ENCODE peak calls at places on chromosomes 7 and 10, in four cellular contexts. W is sigmoid colon, V is heart right ventricle, U is left ventricle myocardium inferior. G is an unnamed sample.

GRCh38 chr10:114751856-114752255 is 69.7 kb upstream of the FHIP2A start:
- DNase-seq in W (no peak), V (no peak), U (no peak), G (peak)

GRCh38 chr10:117736655-117737054 is 194.1 kb downstream of the EMX2 start:
- DNase-seq in W (no peak), V (no peak), U (no peak), G (no peak)

GRCh38 chr7:27745064-27745583 is 5.2 kb downstream of the TAX1BP1 start:
- DNase-seq in W (no peak), V (no peak), U (no peak), G (peak)

GRCh38 chr7:14403587-14403986 is 414.1 kb upstream of the ETV1 start:
- DNase-seq in W (no peak), V (no peak), U (no peak), G (peak)

GRCh38 chr10:77455538-77455937 is 182.1 kb downstream of the KCNMA1 start:
- DNase-seq in W (no peak), V (no peak), U (no peak), G (peak)

GRCh38 chr7:129522088-129522970 is 20.0 kb downstream of the SMKR1 start:
- DNase-seq in W (no peak), V (no peak), U (no peak), G (no peak)

GRCh38 chr7:25665346-25665745 is 437.1 kb upstream of the NPVF start:
- DNase-seq in W (peak), V (no peak), U (no peak), G (no peak)

GRCh38 chr10:20007426-20007825 is 191.2 kb downstream of the PLXDC2 start:
- DNase-seq in W (no peak), V (no peak), U (no peak), G (peak)

GRCh38 chr10:75779276-75779675 is 347.9 kb downstream of the LRMDA start:
- DNase-seq in W (no peak), V (peak), U (no peak), G (no peak)

GRCh38 chr7:134045716-134046115 is 81.4 kb upstream of the LRGUK start:
- DNase-seq in W (no peak), V (no peak), U (no peak), G (no peak)

GRCh38 chr7:2604608-2605174 is 27.1 kb upstream of the TTYH3 start:
- DNase-seq in W (no peak), V (no peak), U (peak), G (no peak)

GRCh38 chr7:142120474-142121000 is 9.0 kb downstream of the MGAM2 start:
- DNase-seq in W (no peak), V (no peak), U (no peak), G (no peak)

GRCh38 chr10:118543714-118544400 is 51.6 kb downstream of the PRLHR start:
- DNase-seq in W (no peak), V (no peak), U (peak), G (peak)

GRCh38 chr7:112176241-112176640 is 30.0 kb downstream of the DOCK4 start:
- DNase-seq in W (no peak), V (no peak), U (no peak), G (no peak)

GRCh38 chr7:3215624-3216585 is 85.1 kb upstream of the SDK1 start:
- DNase-seq in W (no peak), V (no peak), U (no peak), G (no peak)

GRCh38 chr10:58554316-58554715 is 41.6 kb downstream of the BICC1 start:
- DNase-seq in W (no peak), V (no peak), U (no peak), G (no peak)

GRCh38 chr7:117138474-117138873 is 184.4 kb downstream of the WNT2 start:
- DNase-seq in W (no peak), V (no peak), U (no peak), G (no peak)

GRCh38 chr7:56091591-56091990 is 1.2 kb downstream of the PHKG1 start:
- DNase-seq in W (peak), V (peak), U (peak), G (peak)

GRCh38 chr10:61051356-61051755 is 107.4 kb upstream of the RHOBTB1 start:
- DNase-seq in W (no peak), V (no peak), U (no peak), G (no peak)

GRCh38 chr7:152615052-152615741 is 60.7 kb downstream of the XRCC2 start:
- DNase-seq in W (no peak), V (no peak), U (no peak), G (no peak)

GRCh38 chr7:64494912-64495461 is 67.9 kb downstream of the ZNF680 start:
- DNase-seq in W (no peak), V (no peak), U (no peak), G (no peak)

GRCh38 chr10:75407716-75408511 is 6.3 kb upstream of the ZNF503 start:
- DNase-seq in W (no peak), V (peak), U (peak), G (no peak)

GRCh38 chr7:30276203-30276900 is 8.0 kb upstream of the ZNRF2 start:
- DNase-seq in W (no peak), V (peak), U (no peak), G (peak)

GRCh38 chr10:84256510-84257342 is 11.9 kb downstream of the RGR start:
- DNase-seq in W (no peak), V (peak), U (peak), G (peak)

GRCh38 chr7:129468087-129468486 is 33.9 kb downstream of the STRIP2 start:
- DNase-seq in W (no peak), V (no peak), U (no peak), G (peak)

GRCh38 chr7:93717217-93717900 is 142.8 kb upstream of the CALCR start:
- DNase-seq in W (no peak), V (no peak), U (no peak), G (peak)

GRCh38 chr10:29157321-29157720 is 131.5 kb upstream of the LYZL1 start:
- DNase-seq in W (no peak), V (no peak), U (no peak), G (no peak)

GRCh38 chr10:5497289-5497688 is 2.1 kb downstream of the CALML5 start:
- DNase-seq in W (no peak), V (no peak), U (no peak), G (no peak)
- H3K4me3 ChIP-seq in W (no peak), V (no peak), U (no peak), G (no peak)

DNA sequence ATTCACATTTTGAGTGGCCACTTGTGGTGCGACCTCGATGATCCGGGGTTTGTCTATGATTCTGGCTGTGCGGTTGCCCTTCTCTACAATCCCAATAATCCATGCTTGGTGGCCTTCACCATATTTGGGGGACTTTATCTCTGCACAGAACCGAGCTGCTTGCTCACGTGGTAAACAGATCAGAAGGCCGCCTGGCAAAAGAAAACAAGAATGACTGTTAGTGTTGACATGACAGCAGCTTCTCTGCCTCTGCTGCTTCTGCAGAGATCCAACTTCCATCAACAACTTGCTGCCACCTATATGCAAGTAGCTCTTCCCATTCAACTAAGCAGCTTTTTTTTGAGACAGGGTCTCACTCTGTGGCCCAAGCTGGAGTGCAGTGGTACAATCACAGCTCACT is 19.3 kb upstream of the PHYH start:
- DNase-seq in W (no peak), V (no peak), U (no peak), G (no peak)
- TF ChIP-seq CTCF in W (no peak), V (no peak), U (no peak), G (no peak)

DNA sequence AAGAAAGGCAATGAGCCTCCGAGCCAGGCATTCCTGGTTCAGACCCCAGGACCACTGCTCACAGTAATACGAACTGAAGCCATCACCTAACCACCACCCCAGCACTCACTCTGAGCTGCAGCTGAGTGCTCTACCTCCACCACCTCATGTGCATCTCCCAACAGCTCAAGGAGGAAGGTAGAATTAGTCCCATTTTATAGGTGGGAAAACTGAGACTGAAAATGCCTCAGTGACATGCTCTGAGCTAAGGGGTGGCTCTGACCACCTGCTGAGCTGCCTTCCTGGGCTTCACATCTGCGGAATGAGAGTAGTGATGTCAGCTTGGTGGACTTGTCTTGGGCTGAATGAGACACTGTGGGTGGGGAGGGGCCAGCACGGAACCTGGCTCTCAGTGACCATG is 159.7 kb upstream of the UNC5B start:
- DNase-seq in W (no peak), V (no peak), U (no peak), G (no peak)
- H3K4me3 ChIP-seq in W (no peak), V (no peak), U (no peak), G (no peak)

GRCh38 chr10:44851413-44851812 is 59.7 kb upstream of the TMEM72 start:
- DNase-seq in W (no peak), V (no peak), U (no peak), G (no peak)

GRCh38 chr10:44854693-44855350 is 56.3 kb upstream of the TMEM72 start:
- DNase-seq in W (no peak), V (no peak), U (no peak), G (no peak)

GRCh38 chr10:44851881-44852280 is 59.3 kb upstream of the TMEM72 start:
- DNase-seq in W (no peak), V (no peak), U (no peak), G (no peak)

GRCh38 chr10:44853796-44854195 is 57.3 kb upstream of the TMEM72 start:
- DNase-seq in W (no peak), V (no peak), U (no peak), G (no peak)

DNA sequence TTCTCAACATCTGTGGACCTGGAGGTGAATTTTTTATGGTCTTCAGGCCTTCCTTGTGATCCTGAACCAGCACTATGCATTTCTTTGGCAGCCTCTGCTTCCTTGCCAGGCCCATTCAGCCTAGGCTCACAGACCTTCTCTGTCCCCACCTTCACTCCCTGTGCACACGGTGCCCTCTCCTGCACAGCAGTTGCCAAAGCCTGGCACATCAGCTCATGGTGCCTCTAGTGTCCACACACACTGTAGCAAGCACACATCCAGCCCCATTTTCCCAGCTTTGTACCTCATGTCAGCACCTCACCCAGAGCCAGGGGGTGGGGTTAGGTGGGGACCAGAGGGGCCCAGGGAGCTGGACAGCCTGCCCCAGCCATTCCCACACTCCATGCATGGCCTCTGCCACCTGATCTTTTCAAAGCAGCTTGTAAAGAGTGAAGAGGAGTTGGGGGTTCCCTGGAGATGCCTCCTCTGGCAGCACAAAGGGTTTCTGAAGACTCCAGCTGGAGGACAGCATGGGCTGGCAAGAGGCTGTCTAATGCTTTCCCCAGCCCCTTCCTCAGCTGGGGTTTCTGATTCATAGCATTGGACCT is 57.9 kb upstream of the TMEM72 start:
- DNase-seq in W (no peak), V (no peak), U (no peak), G (no peak)
- TF ChIP-seq CTCF in W (no peak), V (peak), U (peak), G (no peak)

GRCh38 chr10:82660205-82660604 is 785.2 kb downstream of the NRG3 start:
- DNase-seq in W (no peak), V (no peak), U (no peak), G (no peak)
- H3K4me3 ChIP-seq in W (no peak), V (no peak), U (no peak), G (no peak)

GRCh38 chr10:11147723-11148122 is 130.1 kb downstream of the CELF2 start:
- DNase-seq in W (no peak), V (no peak), U (no peak), G (no peak)
- TF ChIP-seq CTCF in W (no peak), V (no peak), U (peak), G (no peak)

G was measured in astrocyte.